ENCODE peak calls at places on chromosome 19, in five cellular contexts. V, S, W, G and H are unnamed samples.
A peak's percentile ranks its signal among the peaks of the same experiment; 100 is the strongest.

GRCh38 chr19:53140351-53140750 is 7.6 kb upstream of the ZNF415 start:
- DNase-seq in S (no peak), G (no peak), W (no peak), V (no peak), H (no peak)

GRCh38 chr19:35555301-35556005 is 8.0 kb downstream of the ATP4A start:
- DNase-seq in S (no peak), V (peak; percentile 55), W (peak; percentile 16), G (no peak), H (no peak)

GRCh38 chr19:49629659-49630058 is 10.3 kb downstream of the RRAS start:
- DNase-seq in V (no peak), S (no peak), W (no peak), G (no peak), H (no peak)

GRCh38 chr19:13134626-13135025 is 15.5 kb downstream of the STX10 start:
- DNase-seq in S (no peak), G (no peak), W (no peak), V (no peak), H (no peak)

GRCh38 chr19:31233288-31233687 is 115.9 kb downstream of the TSHZ3 start:
- DNase-seq in W (no peak), S (no peak), V (no peak), G (no peak), H (no peak)

GRCh38 chr19:53432088-53432661 is 391 bp downstream of the ZNF761 start:
- DNase-seq in V (peak; percentile 56), G (no peak), S (peak; percentile 51), W (no peak), H (no peak)

GRCh38 chr19:6530385-6531162 is at the start of gene TNFSF9:
- DNase-seq in W (peak; percentile 80), S (peak; percentile 92), G (peak; percentile 92), V (peak; percentile 86), H (peak; percentile 42)

GRCh38 chr19:57757941-57758340 is 11.3 kb downstream of the ZNF776 start:
- DNase-seq in W (no peak), G (no peak), S (no peak), V (no peak), H (no peak)

GRCh38 chr19:33280351-33280921 is 21.9 kb downstream of the CEBPA start:
- DNase-seq in G (no peak), V (no peak), S (no peak), W (no peak), H (no peak)

GRCh38 chr19:35330475-35330874 is 1.5 kb downstream of the CD22 start:
- DNase-seq in G (no peak), S (peak; percentile 33), V (no peak), W (no peak), H (no peak)

GRCh38 chr19:55454787-55455243 is 6.6 kb downstream of the ISOC2 start:
- DNase-seq in G (peak; percentile 27), W (no peak), S (peak; percentile 49), V (peak; percentile 53), H (no peak)

GRCh38 chr19:17526922-17527321 is 15.5 kb downstream of the PGLS start:
- DNase-seq in V (no peak), G (no peak), S (peak; percentile 44), W (no peak), H (no peak)

GRCh38 chr19:3336680-3337523 is 29.5 kb upstream of the NFIC start:
- DNase-seq in G (peak; percentile 64), V (peak; percentile 73), W (peak; percentile 75), S (peak; percentile 84), H (peak; percentile 74)

GRCh38 chr19:47005873-47006272 is 13.8 kb upstream of the NPAS1 start:
- DNase-seq in V (no peak), W (no peak), S (no peak), G (no peak), H (no peak)

GRCh38 chr19:13849991-13850909 is 26.7 kb upstream of the NANOS3 start:
- DNase-seq in G (peak; percentile 41), S (peak; percentile 87), W (peak; percentile 74), V (peak; percentile 81), H (no peak)

GRCh38 chr19:17484520-17485180 is 14.3 kb downstream of the SLC27A1 start:
- DNase-seq in S (no peak), G (no peak), W (no peak), V (no peak), H (no peak)

GRCh38 chr19:45163751-45164150 is 3.0 kb upstream of the NKPD1 start:
- DNase-seq in S (no peak), G (no peak), V (no peak), W (no peak), H (no peak)

GRCh38 chr19:53381376-53381775 is 13.6 kb upstream of the ZNF765 start:
- DNase-seq in W (no peak), V (no peak), S (no peak), G (no peak), H (no peak)